ENCODE peak calls at places on chromosomes 12 and 14, in nine cellular contexts. One of them, this sample, is unnamed.
A peak's percentile ranks its signal among the peaks of the same experiment; 100 is the strongest.

GRCh38 chr14:95323361-95323760 is 3.7 kb upstream of the CLMN start:
- DNase-seq in NCI-H1436: no peak
- DNase-seq in EH: no peak
- DNase-seq in dorsolateral prefrontal cortex: no peak
- DNase-seq in NCI-H1092: no peak
- DNase-seq in NCI-H2081: no peak
- DNase-seq in trophoblast cell: peak; percentile 86
- DNase-seq in T follicular helper cell: no peak
- DNase-seq in AG09309: no peak
- DNase-seq in this sample: no peak

GRCh38 chr12:106205208-106206069 is 42.4 kb downstream of the CKAP4 start:
- DNase-seq in AG09309: no peak
- DNase-seq in T follicular helper cell: no peak
- DNase-seq in NCI-H1092: peak; percentile 33
- DNase-seq in EH: peak; percentile 50
- DNase-seq in trophoblast cell: peak; percentile 15
- DNase-seq in dorsolateral prefrontal cortex: no peak
- DNase-seq in NCI-H2081: peak; percentile 8
- DNase-seq in NCI-H1436: no peak
- DNase-seq in this sample: no peak

GRCh38 chr12:52391618-52392002 is 6.2 kb upstream of the KRT84 start:
- DNase-seq in EH: peak; percentile 25
- DNase-seq in AG09309: no peak
- DNase-seq in T follicular helper cell: no peak
- DNase-seq in NCI-H1436: peak; percentile 60
- DNase-seq in trophoblast cell: no peak
- DNase-seq in NCI-H1092: peak; percentile 88
- DNase-seq in NCI-H2081: peak; percentile 89
- DNase-seq in dorsolateral prefrontal cortex: peak; percentile 81
- DNase-seq in this sample: peak; percentile 31

GRCh38 chr12:52209321-52209720 is 17.5 kb upstream of the KRT80 start:
- DNase-seq in trophoblast cell: no peak
- DNase-seq in NCI-H2081: no peak
- DNase-seq in EH: no peak
- DNase-seq in NCI-H1436: no peak
- DNase-seq in T follicular helper cell: no peak
- DNase-seq in NCI-H1092: no peak
- DNase-seq in dorsolateral prefrontal cortex: peak; percentile 25
- DNase-seq in AG09309: no peak
- DNase-seq in this sample: no peak

GRCh38 chr12:28899951-28900350 is 249.1 kb upstream of the FAR2 start:
- DNase-seq in NCI-H1436: no peak
- DNase-seq in NCI-H1092: no peak
- DNase-seq in T follicular helper cell: no peak
- DNase-seq in trophoblast cell: no peak
- DNase-seq in dorsolateral prefrontal cortex: no peak
- DNase-seq in AG09309: peak; percentile 97
- DNase-seq in NCI-H2081: no peak
- DNase-seq in EH: peak; percentile 98
- DNase-seq in this sample: no peak

GRCh38 chr12:12398026-12398859 is 41.4 kb downstream of the BORCS5 start:
- DNase-seq in NCI-H1092: no peak
- DNase-seq in NCI-H2081: peak; percentile 69
- DNase-seq in NCI-H1436: no peak
- DNase-seq in dorsolateral prefrontal cortex: peak; percentile 61
- DNase-seq in AG09309: peak; percentile 89
- DNase-seq in EH: peak; percentile 97
- DNase-seq in trophoblast cell: peak; percentile 91
- DNase-seq in T follicular helper cell: no peak
- DNase-seq in this sample: no peak

GRCh38 chr14:56300495-56300894 is 182.3 kb downstream of the PELI2 start:
- DNase-seq in AG09309: no peak
- DNase-seq in NCI-H2081: no peak
- DNase-seq in NCI-H1092: no peak
- DNase-seq in trophoblast cell: no peak
- DNase-seq in dorsolateral prefrontal cortex: no peak
- DNase-seq in EH: peak; percentile 82
- DNase-seq in T follicular helper cell: no peak
- DNase-seq in NCI-H1436: no peak
- DNase-seq in this sample: no peak

GRCh38 chr12:2248901-2249381 is 196.2 kb downstream of the CACNA1C start:
- DNase-seq in NCI-H2081: peak; percentile 63
- DNase-seq in AG09309: no peak
- DNase-seq in trophoblast cell: no peak
- DNase-seq in NCI-H1092: peak; percentile 60
- DNase-seq in NCI-H1436: peak; percentile 90
- DNase-seq in T follicular helper cell: no peak
- DNase-seq in dorsolateral prefrontal cortex: no peak
- DNase-seq in EH: peak; percentile 94
- DNase-seq in this sample: no peak

GRCh38 chr12:53967451-53968059 is 5.4 kb upstream of the HOXC11 start:
- DNase-seq in trophoblast cell: no peak
- DNase-seq in NCI-H1092: no peak
- DNase-seq in NCI-H2081: no peak
- DNase-seq in AG09309: no peak
- DNase-seq in T follicular helper cell: no peak
- DNase-seq in dorsolateral prefrontal cortex: no peak
- DNase-seq in EH: peak; percentile 83
- DNase-seq in NCI-H1436: no peak
- DNase-seq in this sample: no peak

GRCh38 chr12:114777052-114777451 is 93.1 kb upstream of the TBX3 start:
- DNase-seq in NCI-H1436: no peak
- DNase-seq in NCI-H2081: no peak
- DNase-seq in trophoblast cell: no peak
- DNase-seq in T follicular helper cell: no peak
- DNase-seq in NCI-H1092: no peak
- DNase-seq in AG09309: peak; percentile 52
- DNase-seq in dorsolateral prefrontal cortex: no peak
- DNase-seq in EH: peak; percentile 73
- DNase-seq in this sample: no peak

GRCh38 chr14:52025952-52026510 is 36.7 kb downstream of the RTRAF start:
- DNase-seq in NCI-H2081: no peak
- DNase-seq in NCI-H1092: no peak
- DNase-seq in trophoblast cell: no peak
- DNase-seq in NCI-H1436: no peak
- DNase-seq in AG09309: no peak
- DNase-seq in dorsolateral prefrontal cortex: no peak
- DNase-seq in T follicular helper cell: no peak
- DNase-seq in EH: peak; percentile 49
- DNase-seq in this sample: no peak

GRCh38 chr12:68611094-68611818 is 557 bp downstream of the RAP1B start:
- DNase-seq in AG09309: no peak
- DNase-seq in trophoblast cell: peak; percentile 60
- DNase-seq in NCI-H1092: no peak
- DNase-seq in dorsolateral prefrontal cortex: peak; percentile 66
- DNase-seq in EH: peak; percentile 75
- DNase-seq in NCI-H2081: peak; percentile 58
- DNase-seq in T follicular helper cell: peak; percentile 20
- DNase-seq in NCI-H1436: peak; percentile 22
- DNase-seq in this sample: peak; percentile 22

GRCh38 chr12:130496516-130497120 is 158.9 kb downstream of the PIWIL1 start:
- DNase-seq in NCI-H2081: no peak
- DNase-seq in T follicular helper cell: no peak
- DNase-seq in AG09309: no peak
- DNase-seq in trophoblast cell: no peak
- DNase-seq in NCI-H1092: no peak
- DNase-seq in NCI-H1436: no peak
- DNase-seq in dorsolateral prefrontal cortex: no peak
- DNase-seq in EH: no peak
- DNase-seq in this sample: no peak

GRCh38 chr14:99234982-99235491 is 37.0 kb downstream of the BCL11B start:
- DNase-seq in EH: no peak
- DNase-seq in NCI-H2081: no peak
- DNase-seq in T follicular helper cell: peak; percentile 87
- DNase-seq in NCI-H1092: no peak
- DNase-seq in NCI-H1436: no peak
- DNase-seq in AG09309: no peak
- DNase-seq in trophoblast cell: peak; percentile 37
- DNase-seq in dorsolateral prefrontal cortex: no peak
- DNase-seq in this sample: no peak

GRCh38 chr12:89179983-89180382 is 172.3 kb downstream of the DUSP6 start:
- DNase-seq in EH: peak; percentile 77
- DNase-seq in AG09309: peak; percentile 83
- DNase-seq in dorsolateral prefrontal cortex: no peak
- DNase-seq in NCI-H2081: no peak
- DNase-seq in NCI-H1092: no peak
- DNase-seq in trophoblast cell: peak; percentile 21
- DNase-seq in NCI-H1436: no peak
- DNase-seq in T follicular helper cell: no peak
- DNase-seq in this sample: no peak

GRCh38 chr12:47725893-47726292 is 603 bp upstream of the ENDOU start:
- DNase-seq in AG09309: no peak
- DNase-seq in dorsolateral prefrontal cortex: no peak
- DNase-seq in trophoblast cell: peak; percentile 77
- DNase-seq in T follicular helper cell: no peak
- DNase-seq in EH: peak; percentile 85
- DNase-seq in NCI-H1436: no peak
- DNase-seq in NCI-H2081: no peak
- DNase-seq in NCI-H1092: no peak
- DNase-seq in this sample: no peak

GRCh38 chr12:97386133-97386581 is 76.4 kb upstream of the RMST start:
- DNase-seq in AG09309: no peak
- DNase-seq in T follicular helper cell: no peak
- DNase-seq in NCI-H2081: no peak
- DNase-seq in trophoblast cell: no peak
- DNase-seq in NCI-H1092: no peak
- DNase-seq in dorsolateral prefrontal cortex: no peak
- DNase-seq in NCI-H1436: no peak
- DNase-seq in EH: no peak
- DNase-seq in this sample: no peak

GRCh38 chr12:117161460-117162166 is 28.7 kb downstream of the FBXO21 start:
- DNase-seq in NCI-H1436: no peak
- DNase-seq in NCI-H1092: no peak
- DNase-seq in AG09309: no peak
- DNase-seq in trophoblast cell: no peak
- DNase-seq in NCI-H2081: no peak
- DNase-seq in EH: no peak
- DNase-seq in T follicular helper cell: no peak
- DNase-seq in dorsolateral prefrontal cortex: no peak
- DNase-seq in this sample: no peak